ENCODE peak calls at places on chromosomes 13 and 19, in ten cellular contexts. S, J, T, Q, V, U, M, I, W and H are unnamed samples. For H3K36me3, the result is how much of the 10 kb centered on the place peaks cover.

GRCh38 chr19:6219147-6219525 is 60.6 kb downstream of the MLLT1 start:
- DNase-seq in J (no peak), I (no peak), W (no peak), M (no peak), S (peak), T (no peak), Q (no peak), U (no peak), V (no peak), H (no peak)

GRCh38 chr13:51585696-51586095 is 1.4 kb downstream of the WDFY2 start:
- DNase-seq in J (no peak), V (no peak), Q (no peak), I (peak), S (no peak), M (no peak), U (no peak), T (no peak), W (peak), H (no peak)

GRCh38 chr13:66926851-66927524 is 303.1 kb downstream of the PCDH9 start:
- DNase-seq in U (no peak), M (no peak), Q (no peak), S (no peak), T (no peak), W (no peak), J (no peak), V (peak), I (no peak), H (no peak)

GRCh38 chr13:48231080-48231479 is 1.9 kb upstream of the ITM2B start:
- DNase-seq in T (no peak), Q (no peak), V (no peak), S (no peak), W (no peak), M (no peak), J (no peak), U (peak), I (peak), H (peak)

GRCh38 chr19:46287585-46287984 is 9.3 kb upstream of the HIF3A start:
- DNase-seq in Q (no peak), V (no peak), M (no peak), S (no peak), J (no peak), T (no peak), W (no peak), I (peak), U (no peak), H (no peak)

GRCh38 chr13:75628811-75629210 is 7.3 kb upstream of the LMO7 start:
- DNase-seq in J (no peak), M (no peak), W (no peak), U (peak), T (no peak), Q (no peak), V (no peak), S (no peak), I (no peak), H (no peak)

GRCh38 chr13:75470676-75471075 is 11.3 kb downstream of the TBC1D4 start:
- DNase-seq in T (no peak), W (no peak), V (no peak), U (no peak), Q (no peak), S (no peak), I (no peak), J (no peak), M (no peak), H (no peak)

GRCh38 chr13:43573361-43573740 is 213.4 kb downstream of the ENOX1 start:
- DNase-seq in M (no peak), I (peak), J (no peak), S (no peak), T (no peak), U (no peak), V (no peak), W (no peak), Q (peak), H (no peak)

GRCh38 chr19:10802479-10802878 is 33.5 kb downstream of the TMED1 start:
- DNase-seq in U (no peak), M (no peak), W (no peak), J (no peak), Q (no peak), T (no peak), I (no peak), V (no peak), S (no peak), H (no peak)

GRCh38 chr19:48496959-48497727 is 14.5 kb downstream of the LMTK3 start:
- DNase-seq in V (no peak), I (no peak), W (no peak), M (no peak), J (no peak), U (no peak), S (no peak), T (no peak), Q (no peak), H (no peak)

GRCh38 chr19:46887240-46887782 is 26.5 kb downstream of the ARHGAP35 start:
- DNase-seq in S (no peak), V (no peak), I (peak), W (no peak), M (no peak), J (no peak), U (no peak), Q (no peak), T (no peak), H (no peak)

GRCh38 chr13:94758571-94758970 is 46.2 kb upstream of the SOX21 start:
- DNase-seq in U (no peak), I (no peak), W (no peak), Q (no peak), V (no peak), J (no peak), T (no peak), S (no peak), M (no peak), H (no peak)

GRCh38 chr19:19502281-19502680 is 13.1 kb downstream of the TSSK6 start:
- DNase-seq in U (no peak), Q (no peak), W (no peak), J (no peak), S (no peak), I (no peak), V (no peak), T (no peak), M (no peak), H (no peak)

GRCh38 chr13:33578786-33579185 is 239.2 kb upstream of the RFC3 start:
- DNase-seq in Q (no peak), V (no peak), T (no peak), W (no peak), J (no peak), U (no peak), M (no peak), I (peak), S (no peak), H (no peak)

GRCh38 chr19:50858896-50859295 is 4.2 kb downstream of the KLK3 start:
- DNase-seq in M (no peak), V (no peak), Q (no peak), W (no peak), T (no peak), I (no peak), S (no peak), U (peak), J (no peak), H (peak)

GRCh38 chr13:44876782-44877324 is 112.4 kb downstream of the NUFIP1 start:
- DNase-seq in W (no peak), M (no peak), V (no peak), J (no peak), U (no peak), S (no peak), T (no peak), Q (no peak), I (no peak), H (no peak)

GRCh38 chr13:99417821-99418662 is 83.2 kb upstream of the TM9SF2 start:
- DNase-seq in M (peak), T (no peak), S (no peak), I (no peak), Q (no peak), V (no peak), J (no peak), U (no peak), W (no peak), H (no peak)

GRCh38 chr19:35006342-35006998 is 6.3 kb downstream of the GRAMD1A start:
- DNase-seq in T (peak), I (peak), S (no peak), Q (peak), M (peak), J (no peak), W (no peak), V (no peak), U (peak), H (peak)
- H3K4me3 ChIP-seq in T (no peak), I (no peak), S (no peak), Q (peak), M (no peak), J (no peak), W (no peak), V (no peak), U (no peak), H (no peak)

GRCh38 chr13:19763618-19764017 is 19.1 kb downstream of the PSPC1 start:
- DNase-seq in S (no peak), M (no peak), T (no peak), J (no peak), Q (no peak), I (no peak), U (no peak), V (no peak), W (no peak), H (no peak)
- H3K36me3 ChIP-seq in S (under half), M (under half), T (under half), J (under half), Q (under half), I (under half), U (under half), V (under half), W (half or more), H (under half)

GRCh38 chr19:16074488-16075365 is 1.6 kb upstream of the TPM4 start:
- DNase-seq in Q (no peak), M (peak), I (no peak), S (no peak), V (no peak), J (peak), W (no peak), T (no peak), U (no peak), H (no peak)

GRCh38 chr19:16071072-16071691 is 5.1 kb upstream of the TPM4 start:
- DNase-seq in Q (no peak), J (no peak), T (peak), S (no peak), U (no peak), M (no peak), I (no peak), W (no peak), V (no peak), H (no peak)

GRCh38 chr19:16075430-16076153 is 703 bp upstream of the TPM4 start:
- DNase-seq in J (peak), I (peak), M (no peak), U (no peak), S (no peak), T (no peak), W (no peak), Q (no peak), V (no peak), H (no peak)

GRCh38 chr19:16073988-16074387 is 2.3 kb upstream of the TPM4 start:
- DNase-seq in S (no peak), Q (no peak), J (peak), I (no peak), V (no peak), T (no peak), U (no peak), W (peak), M (peak), H (no peak)

DNA sequence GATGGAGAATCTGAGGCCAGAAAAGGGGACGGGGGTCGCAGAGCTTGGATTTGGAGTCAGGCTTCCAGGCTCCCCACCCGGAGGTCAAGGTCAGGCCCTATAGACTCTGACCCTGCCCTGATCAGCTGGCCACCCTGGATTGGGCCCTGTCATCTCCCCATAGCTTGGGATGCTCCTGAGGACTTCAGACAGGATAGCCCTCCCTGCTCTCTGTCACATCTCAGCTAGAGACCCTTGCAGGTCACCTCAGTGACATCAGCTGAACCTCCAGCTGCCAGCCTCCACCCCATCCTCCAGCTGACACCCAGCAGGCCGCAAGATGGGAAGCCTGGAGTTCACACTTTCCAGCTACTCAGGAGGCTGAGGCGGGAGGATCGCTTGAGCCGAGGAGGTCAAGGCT is 2.8 kb upstream of the TPM4 start:
- DNase-seq in I (no peak), Q (no peak), M (peak), U (no peak), W (no peak), S (no peak), V (no peak), T (no peak), J (no peak), H (no peak)
- H3K27ac ChIP-seq in I (no peak), Q (no peak), M (no peak), U (no peak), W (no peak), S (peak), V (no peak), T (no peak), J (no peak), H (peak)

DNA sequence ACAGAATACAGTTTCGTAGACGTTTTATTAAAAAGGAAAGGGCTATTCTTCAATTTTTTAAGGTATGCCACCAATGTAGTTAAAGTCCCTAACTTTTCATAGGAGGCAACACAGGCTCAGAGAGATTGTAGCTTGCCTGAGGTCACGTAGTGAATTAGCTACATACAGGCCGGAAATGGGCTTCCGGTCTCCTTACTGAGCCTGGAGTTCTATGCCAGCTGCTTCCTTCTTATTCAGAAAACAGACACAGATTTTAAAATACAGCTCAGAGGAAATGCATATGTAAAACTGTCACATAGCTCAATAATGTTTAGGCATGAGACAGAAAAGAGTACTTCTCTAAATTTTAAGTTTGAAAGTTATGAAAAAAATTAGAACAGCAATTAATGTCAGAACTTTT is 85.4 kb upstream of the TUBA3C start:
- DNase-seq in Q (no peak), U (no peak), J (no peak), S (no peak), I (no peak), W (no peak), M (no peak), V (no peak), T (no peak), H (no peak)
- H3K4me3 ChIP-seq in Q (no peak), U (no peak), J (no peak), S (no peak), I (no peak), W (no peak), M (no peak), V (no peak), T (no peak), H (no peak)

GRCh38 chr13:113183450-113184129 is 24.9 kb downstream of the PCID2 start:
- DNase-seq in V (no peak), M (no peak), W (no peak), U (no peak), T (no peak), Q (no peak), S (no peak), J (no peak), I (no peak), H (no peak)

GRCh38 chr13:113187263-113187669 is 21.2 kb downstream of the PCID2 start:
- DNase-seq in W (no peak), V (peak), Q (peak), S (peak), I (peak), T (no peak), J (no peak), M (no peak), U (peak), H (peak)

GRCh38 chr13:113186061-113186900 is 22.2 kb downstream of the PCID2 start:
- DNase-seq in Q (no peak), S (no peak), I (no peak), V (no peak), T (no peak), M (no peak), U (no peak), W (no peak), J (no peak), H (no peak)

GRCh38 chr13:113182046-113182445 is 23.6 kb downstream of the PROZ start:
- DNase-seq in Q (no peak), S (no peak), U (no peak), W (no peak), M (no peak), V (no peak), J (no peak), T (no peak), I (peak), H (no peak)

DNA sequence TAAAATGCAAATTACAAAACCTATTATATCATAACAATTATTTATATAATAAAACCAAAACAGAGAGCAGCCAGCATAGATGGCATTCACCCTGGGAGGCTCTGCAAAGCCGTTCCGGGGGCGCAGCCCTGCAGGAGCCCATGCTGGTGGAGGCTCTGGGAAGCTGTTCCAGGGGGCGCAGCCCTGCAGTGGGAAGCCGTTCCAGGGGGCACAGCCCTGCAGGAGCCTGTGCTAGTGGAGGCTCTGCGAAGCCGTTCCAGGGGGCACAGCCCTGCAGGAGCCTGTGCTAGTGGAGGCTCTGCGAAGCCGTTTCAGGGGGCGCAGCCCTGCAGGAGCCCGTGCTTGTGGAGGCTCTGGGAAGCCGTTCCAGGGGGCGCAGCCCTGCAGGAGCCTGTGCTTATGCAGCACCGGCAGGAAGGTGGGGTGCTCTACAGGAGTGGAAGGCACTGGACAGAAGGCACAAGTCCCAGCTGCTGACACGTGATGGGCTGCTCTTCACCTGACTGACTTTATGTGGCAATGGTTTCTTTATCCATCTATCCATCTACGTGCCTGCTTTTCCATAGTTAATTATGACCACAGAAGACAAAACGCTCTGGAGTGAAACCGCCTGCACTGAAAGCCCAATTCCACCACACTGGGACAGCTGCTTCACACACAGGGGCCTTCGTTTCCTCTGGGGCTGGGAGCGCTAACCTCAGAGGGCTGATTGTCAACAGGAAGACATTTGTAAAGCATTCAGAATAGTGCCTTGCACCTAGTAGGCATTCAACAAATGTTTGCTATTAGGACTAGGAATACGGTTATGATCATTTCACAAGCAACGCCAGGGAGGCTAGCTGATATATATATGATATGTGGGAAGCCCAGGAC is 23.7 kb downstream of the PCID2 start:
- DNase-seq in S (no peak), I (no peak), U (no peak), J (no peak), W (no peak), M (no peak), Q (no peak), T (peak), V (no peak), H (no peak)
- H3K36me3 ChIP-seq in S (under half), I (under half), U (under half), J (under half), W (under half), M (under half), Q (half or more), T (under half), V (under half), H (under half)

GRCh38 chr19:38836438-38837303 is 5.1 kb upstream of the ECH1 start:
- DNase-seq in W (no peak), I (no peak), U (no peak), S (no peak), J (no peak), V (no peak), T (no peak), M (peak), Q (peak), H (no peak)
- H3K27ac ChIP-seq in W (no peak), I (peak), U (peak), S (no peak), J (no peak), V (peak), T (no peak), M (peak), Q (peak), H (no peak)

GRCh38 chr13:50123002-50123401 is 107.8 kb downstream of the KCNRG start:
- DNase-seq in Q (no peak), I (no peak), S (no peak), U (no peak), W (no peak), T (no peak), M (no peak), V (no peak), J (no peak), H (no peak)
- H3K4me3 ChIP-seq in Q (peak), I (peak), S (no peak), U (no peak), W (peak), T (no peak), M (no peak), V (peak), J (no peak), H (no peak)

DNA sequence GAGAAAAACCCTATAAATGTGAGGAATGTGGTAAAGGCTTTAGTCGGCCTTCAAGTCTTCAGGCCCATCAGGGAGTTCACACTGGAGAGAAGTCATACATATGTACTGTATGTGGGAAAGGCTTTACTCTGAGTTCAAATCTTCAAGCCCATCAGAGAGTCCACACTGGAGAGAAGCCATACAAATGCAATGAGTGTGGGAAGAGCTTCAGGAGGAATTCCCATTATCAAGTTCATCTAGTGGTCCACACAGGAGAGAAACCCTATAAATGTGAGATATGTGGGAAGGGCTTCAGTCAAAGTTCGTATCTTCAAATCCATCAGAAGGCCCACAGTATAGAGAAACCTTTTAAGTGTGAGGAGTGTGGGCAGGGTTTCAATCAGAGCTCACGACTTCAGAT is 11.7 kb downstream of the ZNF226 start:
- DNase-seq in V (no peak), M (no peak), W (no peak), Q (no peak), J (no peak), T (no peak), U (no peak), I (no peak), S (no peak), H (no peak)
- H3K36me3 ChIP-seq in V (under half), M (under half), W (half or more), Q (half or more), J (under half), T (half or more), U (under half), I (half or more), S (under half), H (under half)